ENCODE peak calls at places on chromosome 18, in four cellular contexts. O, S, H and U are unnamed samples.

GRCh38 chr18:35861367-35862114 is 110.9 kb upstream of the RMP24 start:
- DNase-seq in O (no peak), S (no peak), H (peak; percentile 9), U (no peak)

GRCh38 chr18:43847164-43848091 is 570.1 kb upstream of the SYT4 start:
- DNase-seq in O (no peak), S (no peak), H (no peak), U (no peak)

GRCh38 chr18:35672897-35673296 is 91.4 kb downstream of the GALNT1 start:
- DNase-seq in O (no peak), S (no peak), H (no peak), U (no peak)

GRCh38 chr18:5512191-5512590 is 31.6 kb downstream of the EPB41L3 start:
- DNase-seq in O (no peak), S (no peak), H (no peak), U (no peak)

GRCh38 chr18:31424383-31424988 is 23.1 kb upstream of the DSG3 start:
- DNase-seq in O (peak; percentile 57), S (no peak), H (peak; percentile 14), U (no peak)

GRCh38 chr18:79933765-79934164 is 17.7 kb downstream of the SLC66A2 start:
- DNase-seq in O (no peak), S (no peak), H (no peak), U (no peak)

GRCh38 chr18:58687871-58688308 is 16.6 kb downstream of the MALT1 start:
- DNase-seq in O (no peak), S (peak; percentile 77), H (peak; percentile 74), U (peak; percentile 46)

GRCh38 chr18:12299862-12300261 is 8.2 kb upstream of the TUBB6 start:
- DNase-seq in O (no peak), S (no peak), H (no peak), U (no peak)

GRCh38 chr18:5294113-5294617 is 1.4 kb downstream of the ZBTB14 start:
- DNase-seq in O (peak; percentile 27), S (no peak), H (peak; percentile 80), U (peak; percentile 38)

GRCh38 chr18:68152770-68153169 is 562.1 kb downstream of the TMX3 start:
- DNase-seq in O (no peak), S (no peak), H (peak; percentile 9), U (no peak)

GRCh38 chr18:4399929-4400328 is 55.2 kb downstream of the DLGAP1 start:
- DNase-seq in O (no peak), S (no peak), H (no peak), U (no peak)

GRCh38 chr18:50578651-50579050 is 18.8 kb downstream of the MAPK4 start:
- DNase-seq in O (no peak), S (no peak), H (no peak), U (no peak)

GRCh38 chr18:23618862-23619387 is 32.6 kb upstream of the NPC1 start:
- DNase-seq in O (peak; percentile 31), S (no peak), H (no peak), U (no peak)

GRCh38 chr18:78105611-78106010 is 856.0 kb downstream of the GALR1 start:
- DNase-seq in O (no peak), S (no peak), H (no peak), U (no peak)

GRCh38 chr18:32122039-32122438 is 30.4 kb downstream of the RNF138 start:
- DNase-seq in O (no peak), S (no peak), H (no peak), U (no peak)

GRCh38 chr18:29874519-29875098 is 1167.9 kb downstream of the DSC3 start:
- DNase-seq in O (peak; percentile 53), S (no peak), H (no peak), U (no peak)

GRCh38 chr18:10271481-10271880 is 183.0 kb upstream of the APCDD1 start:
- DNase-seq in O (no peak), S (no peak), H (no peak), U (no peak)

GRCh38 chr18:63619661-63620060 is 24.4 kb downstream of the SERPINB4 start:
- DNase-seq in O (no peak), S (no peak), H (no peak), U (no peak)

GRCh38 chr18:62325806-62326645 is 916 bp downstream of the TNFRSF11A start:
- DNase-seq in O (no peak), S (no peak), H (peak; percentile 37), U (peak; percentile 9)

GRCh38 chr18:26002375-26002774 is 88.0 kb downstream of the SS18 start:
- DNase-seq in O (no peak), S (no peak), H (no peak), U (no peak)

GRCh38 chr18:23824704-23825103 is 135.5 kb downstream of the LAMA3 start:
- DNase-seq in O (no peak), S (no peak), H (no peak), U (no peak)

GRCh38 chr18:62844850-62845643 is 129.7 kb downstream of the PHLPP1 start:
- DNase-seq in O (no peak), S (no peak), H (peak; percentile 69), U (no peak)

GRCh38 chr18:63831080-63831788 is 56.0 kb downstream of the SERPINB7 start:
- DNase-seq in O (no peak), S (no peak), H (no peak), U (no peak)

GRCh38 chr18:70961933-70962332 is 673.1 kb downstream of the SOCS6 start:
- DNase-seq in O (no peak), S (no peak), H (no peak), U (no peak)

GRCh38 chr18:23918395-23919032 is 96.0 kb upstream of the TTC39C start:
- DNase-seq in O (peak; percentile 85), S (peak; percentile 72), H (peak; percentile 83), U (peak; percentile 81)

GRCh38 chr18:2980607-2980923 is 32.4 kb downstream of the LPIN2 start:
- DNase-seq in O (no peak), S (no peak), H (no peak), U (no peak)

GRCh38 chr18:54871231-54871630 is 43.0 kb downstream of the RAB27B start:
- DNase-seq in O (no peak), S (no peak), H (no peak), U (no peak)

GRCh38 chr18:58966704-58967103 is 102.0 kb downstream of the ZNF532 start:
- DNase-seq in O (no peak), S (no peak), H (no peak), U (no peak)

GRCh38 chr18:22057908-22058527 is 111.4 kb upstream of the GATA6 start:
- DNase-seq in O (no peak), S (no peak), H (no peak), U (no peak)

GRCh38 chr18:56127322-56128099 is 510.9 kb downstream of the TXNL1 start:
- DNase-seq in O (no peak), S (no peak), H (no peak), U (no peak)

GRCh38 chr18:45343365-45343764 is 271.9 kb upstream of the SLC14A2 start:
- DNase-seq in O (no peak), S (no peak), H (no peak), U (no peak)

GRCh38 chr18:31658670-31659573 is 25.5 kb downstream of the B4GALT6 start:
- DNase-seq in O (no peak), S (no peak), H (peak; percentile 34), U (no peak)

GRCh38 chr18:69599377-69599776 is 198.7 kb downstream of the DOK6 start:
- DNase-seq in O (no peak), S (no peak), H (no peak), U (no peak)

GRCh38 chr18:55405655-55406373 is 182.2 kb downstream of the TCF4 start:
- DNase-seq in O (no peak), S (no peak), H (no peak), U (no peak)

GRCh38 chr18:33821503-33821902 is 243.5 kb downstream of the ASXL3 start:
- DNase-seq in O (no peak), S (no peak), H (no peak), U (no peak)

GRCh38 chr18:26777316-26778053 is 88.0 kb downstream of the AQP4 start:
- DNase-seq in O (no peak), S (no peak), H (no peak), U (no peak)